ENCODE peak calls at places on chromosome 2, in five cellular contexts. G is HepG2, S is GM12878, P is K562, E is endothelial cell of umbilical vein. N is an unnamed sample.

GRCh38 chr2:45982096-45982495 is 315.1 kb upstream of the EPAS1 start:
- DNase-seq in S (no peak), P (no peak), G (no peak), E (no peak), N (no peak)

GRCh38 chr2:204628926-204629661 is 83.8 kb downstream of the PARD3B start:
- DNase-seq in G (no peak), E (peak), P (no peak), S (no peak), N (no peak)

GRCh38 chr2:138424436-138425140 is 77.0 kb upstream of the SPOPL start:
- DNase-seq in S (no peak), P (no peak), G (no peak), E (no peak), N (no peak)

GRCh38 chr2:1986598-1986997 is 242.3 kb upstream of the PXDN start:
- DNase-seq in E (no peak), S (no peak), G (no peak), P (no peak), N (no peak)

GRCh38 chr2:130808482-130809268 is 28.0 kb upstream of the ARHGEF4 start:
- DNase-seq in P (no peak), S (no peak), G (no peak), E (no peak), N (peak)

GRCh38 chr2:129400825-129401224 is 578.6 kb upstream of the RAB6C start:
- DNase-seq in G (no peak), S (no peak), E (no peak), P (no peak), N (no peak)

GRCh38 chr2:46177461-46178089 is 119.6 kb upstream of the EPAS1 start:
- DNase-seq in E (no peak), G (no peak), S (no peak), P (no peak), N (no peak)

GRCh38 chr2:9029721-9030120 is 26.2 kb upstream of the MBOAT2 start:
- DNase-seq in G (no peak), P (no peak), E (no peak), S (no peak), N (no peak)

GRCh38 chr2:201233192-201234166 is 26.9 kb upstream of the CASP8 start:
- DNase-seq in S (peak), E (no peak), G (peak), P (peak), N (peak)

GRCh38 chr2:39435974-39436591 is 1.0 kb downstream of the MAP4K3 start:
- DNase-seq in G (peak), P (no peak), E (peak), S (no peak), N (no peak)

GRCh38 chr2:235642446-235643107 is 148.7 kb downstream of the AGAP1 start:
- DNase-seq in E (no peak), P (peak), G (no peak), S (no peak), N (no peak)

GRCh38 chr2:113175101-113175628 is 1.4 kb downstream of the PSD4 start:
- DNase-seq in E (no peak), P (no peak), G (no peak), S (peak), N (peak)

GRCh38 chr2:113171359-113172075 is 2.3 kb upstream of the PSD4 start:
- DNase-seq in S (no peak), G (no peak), E (no peak), P (no peak), N (no peak)

GRCh38 chr2:113174369-113174735 is 581 bp downstream of the PSD4 start:
- DNase-seq in S (no peak), P (peak), E (no peak), G (no peak), N (no peak)

GRCh38 chr2:113172721-113173562 is 829 bp upstream of the PSD4 start:
- DNase-seq in P (no peak), E (no peak), S (no peak), G (no peak), N (peak)

DNA sequence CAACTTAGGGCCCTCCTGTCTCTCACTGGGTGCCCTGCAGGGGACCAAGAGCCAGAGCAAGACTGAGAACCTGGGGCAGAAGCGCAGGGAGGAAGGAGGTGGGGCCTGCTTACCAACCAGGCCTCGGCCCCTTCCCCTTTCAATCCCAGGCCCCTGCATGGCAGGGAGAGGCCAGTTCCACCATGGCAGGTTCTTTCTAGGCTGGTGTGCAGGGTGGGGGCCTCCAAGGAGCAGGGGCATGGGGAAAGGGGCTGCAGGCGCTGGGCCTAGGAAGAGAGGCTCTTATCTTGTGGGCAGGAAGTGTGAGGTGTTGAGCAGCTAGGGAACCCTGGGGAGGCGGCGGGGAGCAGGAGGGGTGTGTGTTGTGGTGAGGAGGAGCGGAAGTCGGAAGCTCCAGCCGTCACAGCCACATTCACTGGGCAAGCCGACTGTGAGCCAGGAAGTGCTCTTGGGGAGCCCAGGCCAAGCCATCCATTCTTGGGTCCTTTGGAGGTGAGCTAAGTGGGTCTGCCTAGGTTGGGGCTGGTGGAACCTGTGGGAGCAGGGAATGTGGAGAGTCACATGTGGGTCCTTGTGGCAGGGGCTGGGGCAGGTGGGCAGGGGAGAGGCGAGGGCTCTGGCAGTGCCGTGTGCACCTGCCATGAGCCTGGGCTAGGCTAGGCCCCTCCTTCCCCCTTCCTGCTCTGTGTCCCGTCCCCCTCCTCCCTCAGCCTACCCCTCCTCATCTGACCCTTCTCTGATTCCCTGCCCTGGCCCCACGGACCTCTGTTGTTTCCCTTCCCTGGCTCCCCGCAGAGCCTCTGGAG is at the start of gene PSD4:
- DNase-seq in G (no peak), P (peak), S (peak), E (no peak), N (peak)
- TF ChIP-seq MAX in G (no peak), P (no peak), S (no peak), E (no peak), N (peak)

GRCh38 chr2:80303006-80303741 is 1.4 kb downstream of the LRRTM1 start:
- DNase-seq in G (no peak), E (no peak), P (no peak), S (no peak), N (no peak)
- H3K4me3 ChIP-seq in G (no peak), E (no peak), P (no peak), S (no peak), N (no peak)

GRCh38 chr2:36343601-36344000 is 12.0 kb upstream of the CRIM1 start:
- DNase-seq in E (no peak), P (no peak), S (no peak), G (no peak), N (no peak)
- TF ChIP-seq MAX in E (no peak), P (no peak), S (no peak), G (no peak), N (no peak)

GRCh38 chr2:219501441-219501840 is 2.8 kb downstream of the GMPPA start:
- DNase-seq in G (no peak), P (peak), E (no peak), S (no peak), N (no peak)

GRCh38 chr2:219498280-219499057 is at the start of gene GMPPA:
- DNase-seq in G (peak), S (peak), P (peak), E (peak), N (peak)

GRCh38 chr2:219499058-219499307 is 292 bp downstream of the GMPPA start:
- DNase-seq in P (no peak), E (no peak), G (no peak), S (no peak), N (no peak)

GRCh38 chr2:219499555-219499954 is 864 bp downstream of the GMPPA start:
- DNase-seq in P (no peak), G (no peak), E (no peak), S (no peak), N (no peak)

GRCh38 chr2:219500135-219500534 is 1.4 kb downstream of the GMPPA start:
- DNase-seq in P (no peak), E (no peak), S (no peak), G (peak), N (peak)
- H3K4me3 ChIP-seq in P (peak), E (no peak), S (peak), G (no peak), N (no peak)

DNA sequence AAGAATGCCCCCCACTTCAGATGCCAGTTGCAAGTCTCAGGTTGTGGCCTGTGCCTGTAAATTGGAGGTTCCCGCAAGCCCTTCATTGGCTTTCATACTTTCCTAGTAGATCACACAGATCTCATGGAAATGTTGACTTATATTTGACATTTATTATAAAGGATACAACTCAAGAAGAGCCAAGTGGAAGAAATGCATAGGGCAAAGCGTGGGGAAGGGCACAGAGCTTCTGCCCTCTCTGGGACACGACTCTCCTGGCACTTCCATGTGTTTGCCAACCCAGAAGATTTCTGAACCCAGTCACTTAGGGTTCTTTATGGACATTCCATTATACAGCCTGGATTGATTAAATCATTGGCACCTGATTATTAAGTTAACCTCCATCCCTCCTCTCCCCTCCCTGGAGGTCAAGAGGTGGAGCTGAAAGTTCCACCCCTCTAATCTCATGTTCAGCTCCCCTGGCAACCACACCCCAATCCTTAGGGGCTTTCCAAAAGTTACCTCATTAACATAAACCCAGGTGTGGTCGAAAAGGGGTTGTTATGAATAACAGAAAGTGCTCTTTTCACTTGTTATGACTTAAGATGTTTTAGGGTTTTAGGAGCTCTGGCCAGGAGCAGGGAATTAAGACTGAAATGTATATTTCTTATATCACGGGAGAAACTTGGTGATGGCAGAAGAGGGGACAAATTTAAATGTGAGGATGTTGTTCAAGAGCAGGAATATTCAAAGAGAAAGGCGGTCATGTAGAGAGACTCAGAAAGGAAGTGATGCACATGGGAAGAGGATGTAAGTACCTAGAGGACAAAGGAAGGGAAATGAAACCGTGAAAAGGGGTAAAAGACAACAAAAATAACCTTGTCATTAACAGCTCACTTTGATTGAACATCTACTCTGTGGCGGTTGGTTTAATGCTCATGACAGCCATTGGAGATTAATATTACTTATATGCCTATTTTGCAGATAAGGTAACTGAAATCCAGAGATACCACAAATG is 31.8 kb downstream of the SP100 start:
- DNase-seq in G (no peak), E (peak), S (peak), P (no peak), N (no peak)
- TF ChIP-seq MAX in G (no peak), E (no peak), S (no peak), P (no peak), N (no peak)

GRCh38 chr2:173353556-173353955 is 1.1 kb upstream of the CDCA7 start:
- DNase-seq in E (no peak), S (no peak), G (no peak), P (no peak), N (peak)
- H3K4me3 ChIP-seq in E (no peak), S (peak), G (no peak), P (no peak), N (peak)

DNA sequence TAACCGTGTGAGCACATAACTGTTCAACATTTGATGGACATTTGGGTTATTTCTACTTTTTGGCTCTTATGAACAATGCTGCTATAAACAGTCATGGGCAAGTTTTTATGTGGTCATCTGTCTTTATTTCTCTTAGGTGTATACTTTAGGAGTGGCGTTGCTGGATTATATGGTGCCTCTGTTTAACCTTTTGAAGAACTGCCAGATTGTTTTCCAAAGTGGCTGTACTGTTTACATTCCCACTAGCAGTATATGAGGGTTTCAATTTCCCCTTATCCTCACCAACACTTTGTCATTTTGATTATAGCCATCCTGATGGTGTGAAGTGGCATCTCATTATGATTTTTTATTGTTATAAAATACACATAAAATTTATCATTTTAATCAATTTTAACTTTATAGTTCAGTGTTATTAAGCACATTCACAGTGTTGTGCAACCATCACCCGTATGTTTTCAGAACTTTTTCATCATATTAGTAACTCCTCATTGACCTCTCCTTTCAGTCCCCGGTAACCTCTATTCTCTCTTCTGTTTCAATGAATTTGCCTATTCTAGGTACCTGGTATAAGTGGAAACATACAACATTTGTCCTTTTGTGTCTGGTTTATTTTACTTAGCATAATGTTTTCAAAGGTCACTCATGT is 55.4 kb downstream of the EML4 start:
- DNase-seq in S (no peak), P (no peak), E (no peak), G (no peak), N (no peak)
- TF ChIP-seq MAX in S (no peak), P (no peak), E (no peak), G (no peak), N (no peak)

N was measured in NB4.